ENCODE peak calls at places on chromosomes 12 and 14, in eight cellular contexts. One of them, this sample, is unnamed.

GRCh38 chr12:1217191-1217949 is 226.3 kb downstream of the ERC1 start:
- DNase-seq in thoracic aorta: no peak
- DNase-seq in left ventricle myocardium inferior: no peak
- DNase-seq in psoas muscle: no peak
- DNase-seq in MM.1S: no peak
- DNase-seq in IMR-90: peak; percentile 79
- DNase-seq in heart right ventricle: no peak
- DNase-seq in upper lobe of right lung: no peak
- DNase-seq in this sample: no peak

GRCh38 chr12:66365718-66366485 is 63.6 kb downstream of the HELB start:
- DNase-seq in thoracic aorta: no peak
- DNase-seq in left ventricle myocardium inferior: no peak
- DNase-seq in psoas muscle: no peak
- DNase-seq in MM.1S: no peak
- DNase-seq in IMR-90: peak; percentile 25
- DNase-seq in heart right ventricle: no peak
- DNase-seq in upper lobe of right lung: no peak
- DNase-seq in this sample: no peak

GRCh38 chr14:103292426-103293374 is 41.3 kb upstream of the EIF5 start:
- DNase-seq in thoracic aorta: peak; percentile 13
- DNase-seq in left ventricle myocardium inferior: peak; percentile 72
- DNase-seq in psoas muscle: peak; percentile 74
- DNase-seq in MM.1S: peak; percentile 45
- DNase-seq in IMR-90: peak; percentile 53
- DNase-seq in heart right ventricle: peak; percentile 80
- DNase-seq in upper lobe of right lung: peak; percentile 86
- DNase-seq in this sample: no peak

GRCh38 chr14:31699809-31700208 is 138.6 kb downstream of the NUBPL start:
- DNase-seq in thoracic aorta: no peak
- DNase-seq in left ventricle myocardium inferior: no peak
- DNase-seq in psoas muscle: no peak
- DNase-seq in MM.1S: no peak
- DNase-seq in IMR-90: no peak
- DNase-seq in heart right ventricle: no peak
- DNase-seq in upper lobe of right lung: no peak
- DNase-seq in this sample: no peak

GRCh38 chr12:117967512-117967911 is 1.3 kb downstream of the KSR2 start:
- DNase-seq in thoracic aorta: no peak
- DNase-seq in left ventricle myocardium inferior: no peak
- DNase-seq in psoas muscle: no peak
- DNase-seq in MM.1S: no peak
- DNase-seq in IMR-90: no peak
- DNase-seq in heart right ventricle: no peak
- DNase-seq in upper lobe of right lung: no peak
- DNase-seq in this sample: no peak

GRCh38 chr12:93020225-93020997 is 91.3 kb upstream of the EEA1 start:
- DNase-seq in thoracic aorta: no peak
- DNase-seq in left ventricle myocardium inferior: no peak
- DNase-seq in psoas muscle: no peak
- DNase-seq in MM.1S: no peak
- DNase-seq in IMR-90: no peak
- DNase-seq in heart right ventricle: no peak
- DNase-seq in upper lobe of right lung: no peak
- DNase-seq in this sample: no peak

GRCh38 chr12:106078358-106079025 is 60.3 kb downstream of the NUAK1 start:
- DNase-seq in thoracic aorta: peak; percentile 53
- DNase-seq in left ventricle myocardium inferior: peak; percentile 64
- DNase-seq in psoas muscle: peak; percentile 78
- DNase-seq in MM.1S: no peak
- DNase-seq in IMR-90: peak; percentile 64
- DNase-seq in heart right ventricle: peak; percentile 69
- DNase-seq in upper lobe of right lung: no peak
- DNase-seq in this sample: no peak

GRCh38 chr12:94271351-94271750 is 123.0 kb downstream of the PLXNC1 start:
- DNase-seq in thoracic aorta: no peak
- DNase-seq in left ventricle myocardium inferior: no peak
- DNase-seq in psoas muscle: no peak
- DNase-seq in MM.1S: peak; percentile 40
- DNase-seq in IMR-90: no peak
- DNase-seq in heart right ventricle: no peak
- DNase-seq in upper lobe of right lung: no peak
- DNase-seq in this sample: no peak

GRCh38 chr12:13534645-13535398 is 338.3 kb downstream of the EMP1 start:
- DNase-seq in thoracic aorta: no peak
- DNase-seq in left ventricle myocardium inferior: peak; percentile 68
- DNase-seq in psoas muscle: peak; percentile 57
- DNase-seq in MM.1S: peak; percentile 63
- DNase-seq in IMR-90: peak; percentile 23
- DNase-seq in heart right ventricle: peak; percentile 66
- DNase-seq in upper lobe of right lung: peak; percentile 72
- DNase-seq in this sample: no peak

DNA sequence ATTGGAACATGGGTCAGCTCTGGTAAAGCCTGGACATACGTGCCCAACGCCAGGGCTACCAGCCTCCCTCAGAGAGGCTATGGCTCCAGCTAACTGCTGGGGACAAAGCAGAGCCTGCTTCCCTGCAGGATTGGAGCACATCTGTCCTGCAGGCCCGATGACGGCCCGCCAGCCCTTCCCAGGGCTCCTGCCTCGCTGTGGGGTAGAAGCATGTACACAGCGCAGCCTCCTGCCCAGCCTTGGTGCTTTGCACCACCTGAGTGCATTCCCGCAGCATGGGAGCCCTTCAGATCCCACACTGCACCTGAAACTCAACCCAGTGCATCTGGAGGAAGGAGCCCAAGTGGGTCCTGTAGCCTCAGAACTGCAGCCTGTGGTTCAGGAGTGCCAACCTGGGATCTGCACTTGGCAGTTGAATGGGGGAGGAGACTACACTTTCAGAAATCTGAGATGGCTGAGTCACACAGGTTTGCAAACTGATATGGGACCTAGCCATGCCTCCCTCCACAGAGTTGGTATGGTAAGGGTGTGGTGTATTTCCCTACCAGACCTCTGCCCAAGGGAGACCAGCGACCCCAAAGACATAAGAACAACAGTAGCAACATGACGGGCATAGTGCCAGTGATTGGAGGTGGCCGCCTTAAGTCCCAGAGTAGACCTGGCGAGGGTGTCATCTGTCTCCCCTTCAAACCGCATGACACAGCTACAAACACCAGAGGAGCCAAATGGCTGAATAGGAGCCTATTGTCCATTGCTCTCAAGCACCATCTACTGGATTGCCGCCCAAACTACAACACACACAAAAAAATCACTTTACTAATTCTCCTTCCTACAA is 273.9 kb upstream of the MIS18BP1 start:
- DNase-seq in thoracic aorta: no peak
- DNase-seq in left ventricle myocardium inferior: no peak
- DNase-seq in psoas muscle: no peak
- DNase-seq in MM.1S: peak; percentile 10
- DNase-seq in IMR-90: no peak
- DNase-seq in heart right ventricle: no peak
- DNase-seq in upper lobe of right lung: peak; percentile 51
- DNase-seq in this sample: no peak
- TF ChIP-seq CTCF in thoracic aorta: no peak
- TF ChIP-seq CTCF in left ventricle myocardium inferior: peak; percentile 63
- TF ChIP-seq CTCF in psoas muscle: peak; percentile 38
- TF ChIP-seq CTCF in MM.1S: peak; percentile 47
- TF ChIP-seq CTCF in IMR-90: peak; percentile 12
- TF ChIP-seq CTCF in heart right ventricle: peak; percentile 12
- TF ChIP-seq CTCF in upper lobe of right lung: peak; percentile 15
- TF ChIP-seq CTCF in this sample: no peak

DNA sequence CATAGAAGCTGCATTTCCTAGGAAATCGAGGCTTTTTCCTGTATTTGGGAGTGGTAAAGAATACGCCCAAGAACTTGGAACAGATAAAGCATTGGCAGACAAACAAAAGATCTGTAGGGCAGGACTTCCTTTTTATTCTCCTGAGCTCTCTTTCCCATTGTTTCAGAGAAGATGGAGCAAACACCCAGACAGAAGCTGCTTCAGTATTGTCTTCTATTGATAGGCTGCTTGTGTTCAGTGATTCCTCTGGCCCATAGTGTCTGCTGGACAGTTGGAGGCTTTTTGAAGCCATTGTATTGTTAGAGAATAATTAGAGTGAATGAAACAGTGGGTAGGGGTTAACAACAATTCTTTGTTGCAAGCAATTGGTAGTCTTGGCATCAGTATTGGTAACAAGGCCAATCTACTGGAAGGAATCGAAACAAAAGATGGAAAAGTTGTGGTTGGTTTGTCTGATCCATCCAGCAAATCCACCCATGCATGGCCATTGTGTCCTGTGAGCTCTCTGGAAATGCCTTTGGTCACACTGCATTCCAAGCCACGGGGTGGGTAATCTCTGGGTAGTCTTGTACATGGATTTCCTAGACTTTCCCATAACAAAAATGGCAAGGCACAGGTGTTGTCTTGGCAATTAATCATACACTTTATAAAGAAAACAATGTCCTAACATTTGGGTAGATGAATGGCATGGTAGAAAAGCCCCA is 424.8 kb downstream of the RAD51B start:
- DNase-seq in thoracic aorta: no peak
- DNase-seq in left ventricle myocardium inferior: no peak
- DNase-seq in psoas muscle: no peak
- DNase-seq in MM.1S: no peak
- DNase-seq in IMR-90: no peak
- DNase-seq in heart right ventricle: no peak
- DNase-seq in upper lobe of right lung: no peak
- DNase-seq in this sample: no peak
- H3K27ac ChIP-seq in thoracic aorta: peak overlapping the region; percentile 88
- H3K27ac ChIP-seq in left ventricle myocardium inferior: peak overlapping the region; percentile 86
- H3K27ac ChIP-seq in psoas muscle: peak overlapping the region; percentile 89
- H3K27ac ChIP-seq in MM.1S: no peak overlapping the region
- H3K27ac ChIP-seq in IMR-90: no peak overlapping the region
- H3K27ac ChIP-seq in heart right ventricle: peak overlapping the region; percentile 84
- H3K27ac ChIP-seq in upper lobe of right lung: peak overlapping the region; percentile 21
- H3K27ac ChIP-seq in this sample: peak overlapping the region; percentile 90

GRCh38 chr12:49069507-49070346 is at the start of gene RHEBL1:
- DNase-seq in thoracic aorta: peak; percentile 95
- DNase-seq in left ventricle myocardium inferior: peak; percentile 99
- DNase-seq in psoas muscle: peak; percentile 99
- DNase-seq in MM.1S: peak; percentile 99
- DNase-seq in IMR-90: peak; percentile 92
- DNase-seq in heart right ventricle: peak; percentile 99
- DNase-seq in upper lobe of right lung: peak; percentile 99
- DNase-seq in this sample: peak; percentile 99
- TF ChIP-seq CTCF in thoracic aorta: no peak
- TF ChIP-seq CTCF in left ventricle myocardium inferior: no peak
- TF ChIP-seq CTCF in psoas muscle: no peak
- TF ChIP-seq CTCF in MM.1S: peak; percentile 47
- TF ChIP-seq CTCF in IMR-90: peak; percentile 10
- TF ChIP-seq CTCF in heart right ventricle: no peak
- TF ChIP-seq CTCF in upper lobe of right lung: peak; percentile 14
- TF ChIP-seq CTCF in this sample: no peak

DNA sequence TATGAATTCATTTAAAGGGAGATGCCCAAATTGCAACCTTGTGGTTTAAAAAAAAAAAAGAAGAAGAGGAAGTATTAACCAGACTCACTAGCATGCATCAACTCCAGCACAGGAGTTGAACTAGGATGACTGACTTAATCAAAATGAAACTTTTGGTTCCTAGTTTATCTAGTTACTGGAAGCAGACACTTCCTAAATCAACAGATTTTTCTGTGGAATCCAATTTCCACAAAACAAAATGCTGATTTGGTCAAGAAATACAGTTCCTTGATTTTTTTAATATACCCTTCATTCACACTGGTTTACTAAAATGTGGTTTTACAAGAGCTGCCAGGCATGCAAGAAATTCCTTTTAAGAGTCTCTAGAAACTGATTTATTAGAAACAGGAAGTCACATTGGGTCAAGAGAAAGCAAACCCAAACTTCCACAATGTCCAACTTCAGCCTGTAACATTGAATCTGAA is 41.6 kb downstream of the ITPR2 start:
- DNase-seq in thoracic aorta: no peak
- DNase-seq in left ventricle myocardium inferior: no peak
- DNase-seq in psoas muscle: no peak
- DNase-seq in MM.1S: no peak
- DNase-seq in IMR-90: peak; percentile 43
- DNase-seq in heart right ventricle: no peak
- DNase-seq in upper lobe of right lung: no peak
- DNase-seq in this sample: no peak
- H3K27ac ChIP-seq in thoracic aorta: no peak overlapping the region
- H3K27ac ChIP-seq in left ventricle myocardium inferior: no peak overlapping the region
- H3K27ac ChIP-seq in psoas muscle: no peak overlapping the region
- H3K27ac ChIP-seq in MM.1S: peak overlapping the region; percentile 18
- H3K27ac ChIP-seq in IMR-90: no peak overlapping the region
- H3K27ac ChIP-seq in heart right ventricle: no peak overlapping the region
- H3K27ac ChIP-seq in upper lobe of right lung: no peak overlapping the region
- H3K27ac ChIP-seq in this sample: no peak overlapping the region

DNA sequence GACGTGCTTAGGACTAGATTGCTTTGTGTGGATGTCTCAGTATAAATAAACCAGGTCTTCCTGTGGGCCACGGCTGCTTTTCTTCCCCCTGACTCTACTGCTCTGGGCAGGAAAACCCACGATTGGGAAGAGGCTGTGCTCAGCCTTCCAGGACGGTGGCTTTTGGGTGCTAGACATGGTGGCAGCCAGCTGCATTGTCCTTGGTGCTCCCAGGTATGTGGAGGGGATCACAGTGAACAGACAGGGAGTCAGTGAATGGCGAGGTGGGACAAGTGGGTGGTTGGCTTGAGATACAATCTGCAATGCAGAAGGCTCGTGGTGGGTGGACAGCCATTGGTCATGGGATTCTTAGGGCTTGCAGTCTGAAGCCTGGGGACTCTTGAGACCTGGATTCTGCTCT is 366.3 kb downstream of the AACS start:
- DNase-seq in thoracic aorta: no peak
- DNase-seq in left ventricle myocardium inferior: no peak
- DNase-seq in psoas muscle: no peak
- DNase-seq in MM.1S: no peak
- DNase-seq in IMR-90: no peak
- DNase-seq in heart right ventricle: no peak
- DNase-seq in upper lobe of right lung: no peak
- DNase-seq in this sample: no peak
- TF ChIP-seq CTCF in thoracic aorta: no peak
- TF ChIP-seq CTCF in left ventricle myocardium inferior: no peak
- TF ChIP-seq CTCF in psoas muscle: no peak
- TF ChIP-seq CTCF in MM.1S: no peak
- TF ChIP-seq CTCF in IMR-90: no peak
- TF ChIP-seq CTCF in heart right ventricle: no peak
- TF ChIP-seq CTCF in upper lobe of right lung: no peak
- TF ChIP-seq CTCF in this sample: no peak

DNA sequence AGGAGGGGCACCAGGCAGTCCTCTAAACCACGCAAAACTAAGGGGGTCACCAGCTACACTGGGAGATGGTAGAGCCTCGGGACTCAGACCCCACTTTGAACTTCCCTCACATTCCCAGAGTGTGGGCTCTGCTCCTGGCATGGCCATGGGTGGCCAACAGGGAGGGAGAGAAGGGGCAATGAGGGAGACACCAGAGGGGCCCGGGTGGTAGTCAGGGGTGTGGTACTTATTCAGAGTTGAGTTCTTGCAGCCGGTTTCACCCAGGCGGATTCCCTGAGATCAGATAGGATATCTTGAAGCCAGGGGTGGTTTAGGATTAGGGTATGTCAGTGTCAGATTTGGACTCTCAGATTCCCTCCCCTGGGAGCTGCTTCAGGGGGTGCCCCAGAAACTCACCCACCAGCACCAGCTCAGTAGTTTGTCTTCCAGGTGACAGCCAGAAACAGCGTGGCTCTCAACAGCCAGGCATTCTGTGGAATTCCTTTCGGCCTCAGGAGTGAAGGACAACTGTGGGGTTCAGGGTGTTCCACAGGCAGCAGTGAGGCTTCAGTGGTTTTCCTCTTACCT is 56.0 kb downstream of the ELK3 start:
- DNase-seq in thoracic aorta: no peak
- DNase-seq in left ventricle myocardium inferior: no peak
- DNase-seq in psoas muscle: no peak
- DNase-seq in MM.1S: no peak
- DNase-seq in IMR-90: no peak
- DNase-seq in heart right ventricle: no peak
- DNase-seq in upper lobe of right lung: no peak
- DNase-seq in this sample: no peak
- H3K27ac ChIP-seq in thoracic aorta: no peak overlapping the region
- H3K27ac ChIP-seq in left ventricle myocardium inferior: peak overlapping the region; percentile 75
- H3K27ac ChIP-seq in psoas muscle: no peak overlapping the region
- H3K27ac ChIP-seq in MM.1S: no peak overlapping the region
- H3K27ac ChIP-seq in IMR-90: no peak overlapping the region
- H3K27ac ChIP-seq in heart right ventricle: peak overlapping the region; percentile 74
- H3K27ac ChIP-seq in upper lobe of right lung: no peak overlapping the region
- H3K27ac ChIP-seq in this sample: peak overlapping the region; percentile 65